ENCODE peak calls at places on chromosomes 3 and 15, in nine cellular contexts. H is small intestine; W is left cardiac atrium; Q is HFF-Myc; I is Calu3; Z is naive thymus-derived CD8-positive, alpha-beta T cell; M is SJSA1; D is HS-27A; T is T-helper 2 cell. L is an unnamed sample.

GRCh38 chr15:79294075-79294474 is 11.6 kb downstream of the ANKRD34C start:
- DNase-seq in M (no peak), Q (no peak), T (no peak), H (no peak), Z (no peak), I (no peak), W (no peak), D (no peak), L (no peak)

GRCh38 chr15:31251165-31251564 is 75.5 kb upstream of the KLF13 start:
- DNase-seq in T (no peak), W (no peak), Q (no peak), I (no peak), Z (no peak), M (no peak), D (no peak), H (no peak), L (no peak)

GRCh38 chr3:49454457-49454856 is 15.6 kb upstream of the DAG1 start:
- DNase-seq in M (no peak), D (no peak), Z (no peak), W (no peak), H (peak; percentile 36), Q (no peak), T (no peak), I (peak; percentile 75), L (peak; percentile 66)

GRCh38 chr3:120200836-120201235 is 84.2 kb downstream of the GPR156 start:
- DNase-seq in W (no peak), Z (no peak), D (no peak), I (no peak), H (no peak), M (no peak), Q (no peak), T (no peak), L (no peak)

GRCh38 chr3:64174328-64174727 is 50.9 kb downstream of the PRICKLE2 start:
- DNase-seq in M (no peak), T (no peak), Z (no peak), D (no peak), I (peak; percentile 61), Q (no peak), H (no peak), W (no peak), L (peak; percentile 6)

GRCh38 chr3:135896613-135897012 is 68.9 kb upstream of the PPP2R3A start:
- DNase-seq in T (no peak), D (peak; percentile 88), M (peak; percentile 79), I (peak; percentile 71), H (no peak), Q (no peak), Z (no peak), W (no peak), L (no peak)

GRCh38 chr3:42658091-42658770 is 4.7 kb downstream of the ZBTB47 start:
- DNase-seq in W (peak; percentile 30), M (no peak), D (no peak), T (no peak), H (no peak), Q (no peak), Z (no peak), I (no peak), L (no peak)

GRCh38 chr3:13883681-13884080 is 3.8 kb upstream of the WNT7A start:
- DNase-seq in M (peak; percentile 13), H (no peak), I (no peak), Z (no peak), Q (no peak), D (no peak), W (no peak), T (no peak), L (no peak)

GRCh38 chr15:32641517-32642059 is at the start of gene SCG5:
- DNase-seq in I (no peak), Q (no peak), D (no peak), Z (no peak), W (no peak), T (no peak), H (peak; percentile 19), M (no peak), L (no peak)

GRCh38 chr3:185960518-185961288 is 22.9 kb upstream of the TRA2B start:
- DNase-seq in H (peak; percentile 87), Q (no peak), M (no peak), Z (no peak), T (no peak), D (no peak), W (no peak), I (no peak), L (peak; percentile 82)

GRCh38 chr3:18424213-18424861 is 802 bp downstream of the SATB1 start:
- DNase-seq in D (no peak), M (no peak), Z (no peak), W (no peak), Q (no peak), I (no peak), H (peak; percentile 25), T (peak; percentile 4), L (no peak)

GRCh38 chr3:35673017-35673416 is 33.7 kb downstream of the ARPP21 start:
- DNase-seq in I (no peak), W (no peak), D (no peak), M (no peak), T (no peak), H (no peak), Z (no peak), Q (no peak), L (no peak)

GRCh38 chr3:30675774-30676173 is 69.4 kb downstream of the TGFBR2 start:
- DNase-seq in H (no peak), I (no peak), Z (no peak), W (no peak), D (no peak), T (no peak), Q (no peak), M (no peak), L (no peak)

L was measured in HepG2.